ENCODE peak calls at places on chromosomes 3 and 15, in five cellular contexts. O is activated CD8-positive, alpha-beta memory T cell treated with anti-CD3 and anti-CD28 coated beads for 4 hours; K is transverse colon; Q is activated CD8-positive, alpha-beta T cell treated with anti-CD3 and anti-CD28 coated beads for 36 hours; N is left colon. T is an unnamed sample.

GRCh38 chr3:106683931-106684330 is 693.3 kb upstream of the CCDC54 start:
- DNase-seq in O (no peak), K (no peak), Q (no peak), N (no peak), T (no peak)

GRCh38 chr3:152413244-152413643 is 144.5 kb downstream of the MBNL1 start:
- DNase-seq in O (no peak), K (no peak), Q (no peak), N (no peak), T (no peak)

GRCh38 chr15:58086479-58086878 is 21.0 kb upstream of the ALDH1A2 start:
- DNase-seq in O (no peak), K (no peak), Q (no peak), N (no peak), T (no peak)

GRCh38 chr3:189142527-189142926 is 29.2 kb upstream of the TPRG1 start:
- DNase-seq in O (peak; percentile 14), K (no peak), Q (peak; percentile 57), N (no peak), T (no peak)

GRCh38 chr3:45180051-45180450 is 33.9 kb upstream of the CDCP1 start:
- DNase-seq in O (no peak), K (no peak), Q (no peak), N (no peak), T (no peak)

GRCh38 chr3:81485444-81485865 is 276.0 kb downstream of the GBE1 start:
- DNase-seq in O (no peak), K (peak; percentile 12), Q (no peak), N (no peak), T (no peak)

GRCh38 chr15:68166847-68167246 is 38.3 kb downstream of the CALML4 start:
- DNase-seq in O (no peak), K (no peak), Q (no peak), N (no peak), T (no peak)

GRCh38 chr3:21170964-21171363 is 580.0 kb downstream of the ZNF385D start:
- DNase-seq in O (no peak), K (no peak), Q (no peak), N (no peak), T (no peak)

GRCh38 chr3:63654931-63655330 is 2.5 kb downstream of the SNTN start:
- DNase-seq in O (no peak), K (no peak), Q (no peak), N (no peak), T (no peak)

GRCh38 chr15:69038508-69038907 is 24.0 kb downstream of the NOX5 start:
- DNase-seq in O (no peak), K (no peak), Q (no peak), N (no peak), T (no peak)

GRCh38 chr15:71003314-71003713 is 110.7 kb downstream of the LRRC49 start:
- DNase-seq in O (no peak), K (no peak), Q (no peak), N (no peak), T (no peak)

GRCh38 chr3:157122116-157122515 is 37.8 kb downstream of the CCNL1 start:
- DNase-seq in O (no peak), K (no peak), Q (no peak), N (no peak), T (no peak)

GRCh38 chr3:113698891-113699465 is 2.5 kb upstream of the USF3 start:
- DNase-seq in O (no peak), K (peak; percentile 60), Q (peak; percentile 30), N (peak; percentile 60), T (no peak)

GRCh38 chr15:35302340-35302739 is 217.2 kb upstream of the NANOGP8 start:
- DNase-seq in O (no peak), K (no peak), Q (no peak), N (no peak), T (no peak)

GRCh38 chr15:30956216-30956803 is 35.1 kb downstream of the MTMR10 start:
- DNase-seq in O (no peak), K (no peak), Q (no peak), N (no peak), T (no peak)

GRCh38 chr3:150877303-150877702 is 27.9 kb downstream of the MINDY4B start:
- DNase-seq in O (no peak), K (no peak), Q (no peak), N (no peak), T (no peak)

GRCh38 chr3:174116421-174116820 is 718.9 kb downstream of the NLGN1 start:
- DNase-seq in O (no peak), K (no peak), Q (no peak), N (no peak), T (no peak)

GRCh38 chr15:68384451-68385239 is 47.3 kb downstream of the ITGA11 start:
- DNase-seq in O (no peak), K (no peak), Q (no peak), N (no peak), T (no peak)

GRCh38 chr15:68797157-68797556 is 23.5 kb downstream of the ANP32A start:
- DNase-seq in O (no peak), K (no peak), Q (peak; percentile 68), N (no peak), T (no peak)

GRCh38 chr3:65828706-65829105 is 210.0 kb downstream of the MAGI1 start:
- DNase-seq in O (no peak), K (no peak), Q (no peak), N (no peak), T (no peak)

GRCh38 chr3:60301142-60301541 is 950.1 kb downstream of the FHIT start:
- DNase-seq in O (no peak), K (no peak), Q (no peak), N (no peak), T (no peak)

GRCh38 chr15:68641376-68641775 is 62.6 kb downstream of the CORO2B start:
- DNase-seq in O (no peak), K (no peak), Q (no peak), N (no peak), T (no peak)

GRCh38 chr3:8460815-8461482 is 40.7 kb upstream of the LMCD1 start:
- DNase-seq in O (no peak), K (no peak), Q (no peak), N (no peak), T (no peak)

GRCh38 chr3:32102289-32102688 is 4.1 kb upstream of the GPD1L start:
- DNase-seq in O (no peak), K (no peak), Q (peak; percentile 9), N (no peak), T (no peak)

GRCh38 chr3:138426211-138426610 is 8.2 kb upstream of the ESYT3 start:
- DNase-seq in O (no peak), K (no peak), Q (no peak), N (no peak), T (no peak)

GRCh38 chr3:42043116-42043796 is 47.9 kb upstream of the TRAK1 start:
- DNase-seq in O (no peak), K (no peak), Q (no peak), N (no peak), T (no peak)

GRCh38 chr3:131223373-131224289 is 157.9 kb upstream of the NUDT16 start:
- DNase-seq in O (no peak), K (no peak), Q (no peak), N (no peak), T (no peak)

GRCh38 chr3:177201707-177202397 is 4.6 kb upstream of the TBL1XR1 start:
- DNase-seq in O (no peak), K (peak; percentile 42), Q (peak; percentile 82), N (no peak), T (no peak)

GRCh38 chr3:156483426-156483825 is 71.5 kb downstream of the SSR3 start:
- DNase-seq in O (no peak), K (no peak), Q (peak; percentile 10), N (no peak), T (no peak)

GRCh38 chr15:65434201-65434600 is 11.5 kb upstream of the IGDCC4 start:
- DNase-seq in O (no peak), K (no peak), Q (no peak), N (no peak), T (no peak)

GRCh38 chr3:69282191-69282590 is 103.7 kb downstream of the FRMD4B start:
- DNase-seq in O (peak; percentile 63), K (no peak), Q (peak; percentile 92), N (no peak), T (no peak)

T was measured in omental fat pad.